ENCODE peak calls at places on chromosomes 16 and 17, in ten cellular contexts. G is D721Med, I is fibroblast of lung, Y is PC-3, J is suprapubic skin, X is BJ, V is choroid plexus epithelial cell, T is HFFc6, O is foreskin fibroblast, W is kidney. S is an unnamed sample.

GRCh38 chr17:38463451-38463858 is 35.2 kb downstream of the ARHGAP23 start:
- DNase-seq in O (peak; percentile 42), V (no peak), Y (no peak), X (no peak), J (no peak), I (no peak), G (no peak), W (peak; percentile 65), T (no peak), S (peak; percentile 92)

GRCh38 chr17:55434721-55435120 is 13.1 kb upstream of the MMD start:
- DNase-seq in V (no peak), J (no peak), T (no peak), I (peak; percentile 42), O (peak; percentile 45), Y (no peak), X (no peak), G (no peak), W (no peak), S (no peak)

GRCh38 chr16:31130899-31131298 is 4.6 kb downstream of the PRSS8 start:
- DNase-seq in Y (peak; percentile 67), O (no peak), T (no peak), V (no peak), I (no peak), G (no peak), J (no peak), X (no peak), W (peak; percentile 96), S (peak; percentile 91)

GRCh38 chr17:72361892-72362291 is 241.1 kb downstream of the SOX9 start:
- DNase-seq in I (peak; percentile 74), G (no peak), T (no peak), X (no peak), V (peak; percentile 39), J (no peak), W (no peak), Y (peak; percentile 74), O (no peak), S (no peak)

GRCh38 chr17:27596106-27596505 is 34.9 kb upstream of the LGALS9 start:
- DNase-seq in V (no peak), O (no peak), W (peak; percentile 43), X (no peak), T (no peak), I (no peak), Y (no peak), J (no peak), G (no peak), S (no peak)

GRCh38 chr16:1291576-1291974 is 17.9 kb upstream of the UBE2I start:
- DNase-seq in V (no peak), G (no peak), O (no peak), I (no peak), J (no peak), Y (no peak), X (no peak), W (no peak), T (no peak), S (no peak)

GRCh38 chr17:40121191-40121885 is 433 bp upstream of the MSL1 start:
- DNase-seq in V (peak; percentile 49), X (no peak), G (no peak), I (peak; percentile 51), Y (peak; percentile 25), O (peak; percentile 79), J (peak; percentile 78), T (no peak), W (no peak), S (no peak)

GRCh38 chr16:66905633-66906539 is 12.8 kb downstream of the CDH16 start:
- DNase-seq in V (peak; percentile 36), X (no peak), G (no peak), I (no peak), Y (no peak), J (no peak), T (no peak), W (peak; percentile 91), O (no peak), S (no peak)

GRCh38 chr16:76007649-76008048 is 269.6 kb upstream of the CNTNAP4 start:
- DNase-seq in Y (no peak), O (no peak), G (no peak), T (no peak), I (no peak), X (no peak), V (no peak), W (no peak), J (no peak), S (no peak)

GRCh38 chr17:73013816-73014663 is 78.4 kb downstream of the SLC39A11 start:
- DNase-seq in T (peak; percentile 6), Y (peak; percentile 57), I (peak; percentile 42), O (peak; percentile 32), V (peak; percentile 94), X (no peak), J (no peak), G (no peak), W (no peak), S (no peak)

GRCh38 chr16:55499951-55500350 is 8.9 kb upstream of the LPCAT2 start:
- DNase-seq in I (peak; percentile 100), J (peak; percentile 44), X (peak; percentile 98), V (peak; percentile 98), O (peak; percentile 97), Y (peak; percentile 78), T (peak; percentile 99), W (no peak), G (no peak), S (peak; percentile 21)

GRCh38 chr17:17913695-17914332 is 58.4 kb downstream of the TOM1L2 start:
- DNase-seq in Y (peak; percentile 96), I (peak; percentile 90), X (peak; percentile 82), G (peak; percentile 73), O (peak; percentile 95), V (peak; percentile 91), J (peak; percentile 81), T (peak; percentile 88), W (peak; percentile 90), S (peak; percentile 93)

GRCh38 chr17:44012391-44012790 is 2.4 kb downstream of the TMEM101 start:
- DNase-seq in J (no peak), X (no peak), G (no peak), Y (no peak), W (no peak), I (no peak), T (no peak), V (no peak), O (no peak), S (no peak)

GRCh38 chr17:76538941-76539340 is 903 bp upstream of the PRCD start:
- DNase-seq in X (no peak), G (peak; percentile 23), W (peak; percentile 37), I (no peak), V (no peak), J (no peak), Y (no peak), O (no peak), T (no peak), S (no peak)

DNA sequence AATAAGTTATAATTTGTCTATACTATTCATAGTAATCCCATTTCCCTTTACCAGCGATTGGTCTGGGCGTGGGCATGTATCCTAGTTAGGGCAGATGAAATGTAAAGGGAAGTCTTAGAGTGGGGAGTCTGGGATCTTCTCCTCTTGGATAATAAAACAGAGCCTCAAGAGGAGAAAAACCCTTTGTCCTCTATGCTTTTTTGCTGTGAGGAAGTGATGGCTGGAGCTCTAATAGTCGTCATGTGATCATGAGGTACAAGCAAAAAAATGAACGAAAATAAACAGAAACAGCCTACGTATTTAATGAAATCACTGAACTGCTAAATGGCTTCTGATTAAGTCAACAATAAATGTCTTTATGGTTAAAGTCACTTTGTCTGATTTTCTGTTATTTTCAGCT is 26.8 kb downstream of the EFCAB5 start:
- DNase-seq in J (no peak), I (peak; percentile 18), Y (no peak), W (no peak), T (no peak), O (no peak), X (no peak), G (no peak), V (no peak), S (no peak)
- TF ChIP-seq CTCF in J (no peak), I (no peak), Y (no peak), W (no peak), T (no peak), O (no peak), X (no peak), G (no peak), V (no peak), S (no peak)

GRCh38 chr16:4802659-4803287 is 340 bp upstream of the ROGDI start:
- DNase-seq in V (peak; percentile 94), J (peak; percentile 93), T (peak; percentile 89), W (peak; percentile 97), Y (peak; percentile 82), I (peak; percentile 91), O (peak; percentile 96), G (peak; percentile 94), X (peak; percentile 49), S (peak; percentile 86)
- TF ChIP-seq CTCF in V (no peak), J (no peak), T (peak; percentile 59), W (no peak), Y (no peak), I (no peak), O (no peak), G (no peak), X (no peak), S (no peak)

GRCh38 chr16:85636234-85636812 is 23.2 kb downstream of the GSE1 start:
- DNase-seq in Y (no peak), W (no peak), X (no peak), I (no peak), V (no peak), T (no peak), J (no peak), G (no peak), O (no peak), S (no peak)

GRCh38 chr16:85633888-85634287 is 20.8 kb downstream of the GSE1 start:
- DNase-seq in G (no peak), W (no peak), T (no peak), Y (no peak), V (no peak), I (no peak), J (no peak), O (no peak), X (no peak), S (no peak)

GRCh38 chr16:85635545-85636140 is 22.5 kb downstream of the GSE1 start:
- DNase-seq in O (no peak), J (no peak), Y (no peak), T (no peak), I (no peak), X (no peak), V (no peak), W (no peak), G (no peak), S (no peak)

GRCh38 chr16:85633438-85633743 is 20.3 kb downstream of the GSE1 start:
- DNase-seq in I (no peak), W (no peak), J (no peak), G (no peak), Y (no peak), X (no peak), V (no peak), T (no peak), O (no peak), S (no peak)

GRCh38 chr16:85634747-85635544 is 21.8 kb downstream of the GSE1 start:
- DNase-seq in O (no peak), X (no peak), G (no peak), W (no peak), Y (no peak), V (no peak), T (no peak), J (no peak), I (no peak), S (no peak)
- TF ChIP-seq CTCF in O (no peak), X (no peak), G (peak; percentile 30), W (no peak), Y (peak; percentile 22), V (peak; percentile 32), T (peak; percentile 39), J (no peak), I (peak; percentile 20), S (no peak)

DNA sequence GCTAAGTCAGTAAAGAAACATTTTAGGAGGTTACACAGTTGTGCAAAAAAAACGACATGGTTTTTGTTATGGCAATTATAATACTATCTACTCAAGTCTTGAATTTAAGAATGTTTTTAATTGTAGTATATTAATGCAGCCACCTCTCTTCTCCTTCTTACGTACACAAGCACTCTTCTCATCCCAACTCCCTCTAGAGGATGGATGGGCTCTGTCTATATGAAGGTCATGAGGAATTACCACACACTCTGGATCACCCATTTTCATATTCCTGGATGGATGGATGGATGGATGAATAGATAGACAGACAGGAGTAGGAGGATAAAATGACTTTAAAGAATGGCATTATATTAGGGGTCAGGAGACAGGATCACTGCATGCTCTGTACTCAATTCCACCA is 120.0 kb downstream of the PHKB start:
- DNase-seq in T (no peak), I (no peak), O (no peak), V (peak; percentile 21), W (no peak), Y (no peak), G (no peak), J (no peak), X (no peak), S (no peak)
- TF ChIP-seq CTCF in T (peak; percentile 25), I (no peak), O (no peak), V (peak; percentile 32), W (no peak), Y (peak; percentile 25), G (no peak), J (no peak), X (no peak), S (no peak)